ENCODE peak calls at places on chromosomes 6 and 20, in nine cellular contexts. W is CD8-positive, alpha-beta T cell; J is fibroblast of lung; I is SK-N-SH; V is left lung; K is tibial nerve; R is WERI-Rb-1; P is uterus; H is brain microvascular endothelial cell. L is an unnamed sample.
A peak's percentile ranks its signal among the peaks of the same experiment; 100 is the strongest.

GRCh38 chr6:2077826-2078225 is 167.6 kb downstream of the GMDS start:
- DNase-seq in H (no peak), I (no peak), P (no peak), W (no peak), K (no peak), V (no peak), J (no peak), R (no peak), L (no peak)

GRCh38 chr6:12313992-12314589 is 23.9 kb downstream of the EDN1 start:
- DNase-seq in J (peak; percentile 70), V (no peak), K (no peak), I (no peak), R (no peak), H (no peak), W (no peak), P (no peak), L (peak; percentile 73)

GRCh38 chr6:1765160-1765900 is 155.6 kb downstream of the FOXC1 start:
- DNase-seq in V (no peak), I (no peak), R (no peak), P (no peak), H (no peak), K (no peak), W (no peak), J (no peak), L (no peak)

GRCh38 chr20:62792182-62792939 is 3.9 kb upstream of the MRGBP start:
- DNase-seq in R (no peak), H (peak; percentile 73), J (peak; percentile 74), P (no peak), W (no peak), K (no peak), I (no peak), V (no peak), L (no peak)

GRCh38 chr6:163415620-163416379 is 1.3 kb downstream of the QKI start:
- DNase-seq in I (peak; percentile 64), J (peak; percentile 70), K (peak; percentile 53), W (no peak), R (no peak), V (peak; percentile 85), H (peak; percentile 45), P (peak; percentile 30), L (no peak)

GRCh38 chr6:17998442-17998841 is 11.0 kb upstream of the KIF13A start:
- DNase-seq in V (no peak), H (no peak), P (no peak), R (no peak), J (no peak), I (no peak), W (no peak), K (no peak), L (no peak)

GRCh38 chr6:50924758-50925157 is 106.1 kb downstream of the TFAP2B start:
- DNase-seq in K (no peak), J (no peak), V (no peak), P (no peak), R (no peak), H (no peak), W (no peak), I (no peak), L (no peak)

GRCh38 chr6:63372951-63373533 is 53.3 kb upstream of the LGSN start:
- DNase-seq in W (no peak), P (no peak), H (no peak), J (no peak), R (no peak), K (no peak), I (no peak), V (no peak), L (no peak)

GRCh38 chr6:38871745-38872568 is 156.8 kb downstream of the DNAH8 start:
- DNase-seq in P (no peak), R (peak; percentile 80), J (peak; percentile 24), I (peak; percentile 56), K (peak; percentile 72), V (no peak), W (peak; percentile 69), H (peak; percentile 59), L (no peak)

GRCh38 chr6:147759088-147759487 is 250.6 kb downstream of the SAMD5 start:
- DNase-seq in I (no peak), V (no peak), P (no peak), H (no peak), K (no peak), J (no peak), R (no peak), W (no peak), L (no peak)

GRCh38 chr6:148593813-148594170 is 153.0 kb upstream of the UST start:
- DNase-seq in K (no peak), R (no peak), V (no peak), H (no peak), P (no peak), J (no peak), I (no peak), W (no peak), L (no peak)

GRCh38 chr6:42545226-42545773 is 18.5 kb upstream of the UBR2 start:
- DNase-seq in W (no peak), J (no peak), P (no peak), I (no peak), V (no peak), K (no peak), H (no peak), R (no peak), L (no peak)

GRCh38 chr6:92688328-92688727 is 731.0 kb downstream of the EPHA7 start:
- DNase-seq in H (no peak), R (no peak), K (peak; percentile 8), I (no peak), V (no peak), W (no peak), P (no peak), J (no peak), L (no peak)

GRCh38 chr6:57207141-57207540 is 15.0 kb downstream of the RAB23 start:
- DNase-seq in J (peak; percentile 80), W (no peak), H (no peak), P (no peak), I (no peak), V (no peak), R (no peak), K (no peak), L (peak; percentile 88)

GRCh38 chr20:2387180-2387577 is 6.5 kb downstream of the TGM6 start:
- DNase-seq in P (no peak), W (no peak), R (peak; percentile 60), V (no peak), J (peak; percentile 43), I (peak; percentile 44), K (no peak), H (peak; percentile 64), L (no peak)

GRCh38 chr6:150668882-150669476 is 69.3 kb downstream of the PLEKHG1 start:
- DNase-seq in R (no peak), V (no peak), H (no peak), P (no peak), I (no peak), J (peak; percentile 17), W (no peak), K (no peak), L (peak; percentile 17)

GRCh38 chr6:150670311-150670710 is 70.6 kb downstream of the PLEKHG1 start:
- DNase-seq in K (no peak), W (no peak), J (no peak), V (no peak), R (no peak), I (no peak), H (no peak), P (no peak), L (no peak)

GRCh38 chr6:150664091-150664490 is 64.4 kb downstream of the PLEKHG1 start:
- DNase-seq in V (no peak), P (no peak), R (no peak), W (no peak), K (no peak), J (no peak), H (no peak), I (no peak), L (no peak)

GRCh38 chr6:150666071-150666470 is 66.4 kb downstream of the PLEKHG1 start:
- DNase-seq in W (no peak), R (no peak), V (no peak), H (no peak), I (no peak), J (peak; percentile 57), P (no peak), K (peak; percentile 56), L (no peak)

DNA sequence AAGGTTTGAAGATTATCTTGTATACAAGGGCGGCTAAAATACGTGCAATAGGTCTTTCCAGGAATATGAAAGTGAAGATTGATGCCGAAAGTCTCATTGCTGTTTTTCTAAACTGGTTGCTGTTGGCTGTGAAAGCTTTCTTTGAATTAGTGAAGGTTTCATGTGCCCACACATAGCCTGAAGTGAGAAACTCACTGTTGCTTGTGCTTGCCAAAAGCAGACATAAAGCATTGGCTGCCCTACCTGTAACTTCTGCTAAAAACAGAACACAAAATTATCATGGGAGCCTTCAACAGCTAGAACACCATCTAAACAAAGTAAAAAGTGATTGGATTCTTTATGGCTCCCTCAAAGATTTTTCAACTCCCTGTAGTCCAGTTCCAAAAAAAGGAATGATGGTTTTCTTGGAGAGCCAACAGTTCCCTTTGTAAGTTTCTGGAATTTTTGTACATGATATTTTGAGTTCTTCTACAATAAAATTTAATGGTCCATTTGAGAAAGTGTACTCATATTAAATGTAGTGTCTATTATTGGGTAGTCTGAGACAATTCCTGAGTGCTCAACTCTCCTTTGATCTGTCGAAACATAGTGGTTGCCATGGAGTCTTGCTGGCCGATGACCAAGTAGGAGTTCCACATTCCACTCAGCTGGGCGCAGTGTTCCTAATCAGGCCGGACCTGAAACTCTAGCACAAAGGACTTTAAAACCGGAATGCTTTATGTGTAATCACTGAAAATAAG is 68.5 kb downstream of the PLEKHG1 start:
- DNase-seq in V (no peak), H (peak; percentile 86), P (peak; percentile 90), K (peak; percentile 98), I (no peak), R (no peak), J (peak; percentile 91), W (no peak), L (peak; percentile 89)
- TF ChIP-seq CTCF in V (no peak), H (peak; percentile 49), P (peak; percentile 23), K (no peak), I (no peak), R (no peak), J (peak; percentile 43), W (no peak), L (peak; percentile 43)

GRCh38 chr6:27213544-27214125 is 33.9 kb upstream of the PRSS16 start:
- DNase-seq in W (no peak), H (peak; percentile 65), R (no peak), I (no peak), P (no peak), J (peak; percentile 40), V (no peak), K (no peak), L (no peak)
- H3K4me3 ChIP-seq in W (no peak overlapping the region), H (peak overlapping the region; percentile 44), R (no peak overlapping the region), I (peak overlapping the region; percentile 44), P (no peak overlapping the region), J (peak overlapping the region; percentile 55), V (no peak overlapping the region), K (no peak overlapping the region), L (peak overlapping the region; percentile 56)

GRCh38 chr6:5275497-5275896 is 14.2 kb downstream of the FARS2 start:
- DNase-seq in P (no peak), H (no peak), I (no peak), R (no peak), V (no peak), W (no peak), K (no peak), J (no peak), L (no peak)
- TF ChIP-seq CTCF in P (no peak), H (no peak), I (no peak), R (no peak), V (no peak), W (no peak), K (no peak), J (no peak), L (no peak)

DNA sequence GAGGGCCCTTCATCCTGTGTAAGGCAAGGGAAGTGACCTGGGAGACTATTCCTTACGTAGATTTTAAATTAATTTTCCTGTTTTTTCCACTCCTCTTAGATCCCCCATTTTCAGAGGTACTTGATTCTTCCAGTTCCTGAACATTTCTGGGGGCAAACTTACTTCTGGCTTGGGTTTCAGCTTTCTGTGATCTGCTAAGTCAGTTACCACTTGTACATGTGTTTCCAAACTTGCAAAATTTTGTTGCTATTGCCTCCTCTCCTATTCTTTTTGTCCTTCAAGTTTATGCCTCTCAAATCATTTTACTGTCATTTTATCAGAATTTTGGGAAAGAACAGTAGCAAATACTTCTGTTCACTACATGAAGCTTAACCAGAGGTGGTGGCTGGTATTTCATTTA is 81.2 kb downstream of the QRSL1 start:
- DNase-seq in W (no peak), P (no peak), V (no peak), R (no peak), K (no peak), J (no peak), I (no peak), H (no peak), L (no peak)
- H3K4me3 ChIP-seq in W (no peak overlapping the region), P (no peak overlapping the region), V (no peak overlapping the region), R (no peak overlapping the region), K (no peak overlapping the region), J (no peak overlapping the region), I (no peak overlapping the region), H (no peak overlapping the region), L (no peak overlapping the region)

L was measured in retinal pigment epithelial cell.